ENCODE peak calls at places on chromosomes 13 and 19, in eight cellular contexts. P, R, F, U, T, N, M and C are unnamed samples.

GRCh38 chr13:61563645-61564044 is 148.0 kb upstream of the PCDH20 start:
- DNase-seq in P (no peak), R (no peak), F (no peak), U (no peak), T (no peak), N (no peak), M (no peak), C (no peak)

GRCh38 chr13:99018418-99019180 is 40.7 kb upstream of the DOCK9 start:
- DNase-seq in P (no peak), R (no peak), F (no peak), U (peak; percentile 48), T (no peak), N (peak; percentile 65), M (no peak), C (no peak)

GRCh38 chr13:105817011-105817410 is 718.5 kb downstream of the EFNB2 start:
- DNase-seq in P (no peak), R (no peak), F (no peak), U (no peak), T (no peak), N (no peak), M (no peak), C (no peak)

GRCh38 chr13:91537376-91537775 is 139.0 kb downstream of the GPC5 start:
- DNase-seq in P (no peak), R (no peak), F (no peak), U (no peak), T (no peak), N (no peak), M (no peak), C (no peak)

GRCh38 chr13:50627111-50627510 is 216.4 kb downstream of the DLEU7 start:
- DNase-seq in P (no peak), R (no peak), F (no peak), U (peak; percentile 67), T (no peak), N (no peak), M (no peak), C (no peak)

GRCh38 chr13:76992548-76993001 is 694 bp downstream of the CLN5 start:
- DNase-seq in P (no peak), R (peak; percentile 16), F (peak; percentile 14), U (peak; percentile 17), T (no peak), N (peak; percentile 26), M (peak; percentile 17), C (no peak)

GRCh38 chr13:73140804-73141203 is 82.0 kb downstream of the KLF5 start:
- DNase-seq in P (no peak), R (no peak), F (no peak), U (no peak), T (no peak), N (no peak), M (no peak), C (no peak)

GRCh38 chr13:98482476-98483444 is 94.1 kb downstream of the STK24 start:
- DNase-seq in P (no peak), R (peak; percentile 76), F (no peak), U (peak; percentile 79), T (no peak), N (peak; percentile 79), M (no peak), C (no peak)

GRCh38 chr13:45055902-45056648 is 64.2 kb upstream of the GTF2F2 start:
- DNase-seq in P (no peak), R (peak; percentile 14), F (no peak), U (peak; percentile 71), T (no peak), N (peak; percentile 90), M (no peak), C (no peak)

GRCh38 chr13:73772449-73773186 is 361.6 kb downstream of the KLF12 start:
- DNase-seq in P (no peak), R (no peak), F (no peak), U (no peak), T (no peak), N (no peak), M (no peak), C (no peak)

GRCh38 chr19:58330458-58330857 is 3.7 kb downstream of the ZSCAN22 start:
- DNase-seq in P (peak; percentile 69), R (no peak), F (no peak), U (peak; percentile 68), T (no peak), N (peak; percentile 88), M (no peak), C (no peak)

GRCh38 chr19:45470147-45471081 is 2.6 kb downstream of the FOSB start:
- DNase-seq in P (no peak), R (no peak), F (no peak), U (peak; percentile 61), T (no peak), N (peak; percentile 79), M (peak; percentile 71), C (no peak)

GRCh38 chr19:41821003-41821735 is 23.3 kb downstream of the LYPD4 start:
- DNase-seq in P (no peak), R (no peak), F (no peak), U (peak; percentile 40), T (peak; percentile 14), N (peak; percentile 29), M (peak; percentile 82), C (peak; percentile 79)

GRCh38 chr13:109699628-109700071 is 86.7 kb downstream of the IRS2 start:
- DNase-seq in P (no peak), R (no peak), F (no peak), U (no peak), T (no peak), N (no peak), M (no peak), C (no peak)

GRCh38 chr19:49070416-49070815 is 2.1 kb downstream of the KCNA7 start:
- DNase-seq in P (no peak), R (no peak), F (no peak), U (no peak), T (no peak), N (no peak), M (no peak), C (no peak)

GRCh38 chr13:74024856-74025255 is 109.3 kb downstream of the KLF12 start:
- DNase-seq in P (no peak), R (no peak), F (no peak), U (no peak), T (no peak), N (no peak), M (no peak), C (no peak)

GRCh38 chr13:35888327-35888940 is 242.7 kb downstream of the DCLK1 start:
- DNase-seq in P (no peak), R (no peak), F (no peak), U (peak; percentile 30), T (no peak), N (peak; percentile 59), M (no peak), C (no peak)

GRCh38 chr13:43786766-43787517 is at the start of gene ENOX1:
- DNase-seq in P (peak; percentile 79), R (peak; percentile 67), F (no peak), U (peak; percentile 84), T (peak; percentile 56), N (peak; percentile 73), M (peak; percentile 54), C (peak; percentile 53)

GRCh38 chr19:43504426-43505185 is at the start of gene PHLDB3:
- DNase-seq in P (no peak), R (peak; percentile 29), F (peak; percentile 44), U (peak; percentile 26), T (no peak), N (no peak), M (no peak), C (no peak)

GRCh38 chr13:39259371-39259770 is 221.1 kb downstream of the NHLRC3 start:
- DNase-seq in P (no peak), R (no peak), F (no peak), U (no peak), T (no peak), N (no peak), M (no peak), C (no peak)

GRCh38 chr19:14480695-14481069 is 5.5 kb upstream of the PTGER1 start:
- DNase-seq in P (no peak), R (no peak), F (no peak), U (no peak), T (no peak), N (peak; percentile 46), M (no peak), C (no peak)

GRCh38 chr19:29761575-29762225 is 46.6 kb upstream of the C19orf12 start:
- DNase-seq in P (no peak), R (no peak), F (no peak), U (no peak), T (no peak), N (no peak), M (no peak), C (no peak)

GRCh38 chr13:57633141-57633949 is 1.8 kb downstream of the PCDH17 start:
- DNase-seq in P (peak; percentile 77), R (peak; percentile 81), F (no peak), U (peak; percentile 10), T (peak; percentile 56), N (no peak), M (no peak), C (no peak)

GRCh38 chr13:107271226-107271625 is 703.3 kb upstream of the ARGLU1 start:
- DNase-seq in P (peak; percentile 0), R (peak; percentile 8), F (no peak), U (peak; percentile 79), T (peak; percentile 5), N (peak; percentile 26), M (no peak), C (peak; percentile 0)

GRCh38 chr13:113448885-113449692 is 4.2 kb downstream of the ADPRHL1 start:
- DNase-seq in P (no peak), R (peak; percentile 28), F (peak; percentile 69), U (no peak), T (no peak), N (peak; percentile 93), M (peak; percentile 96), C (peak; percentile 86)

GRCh38 chr13:67557642-67558241 is 327.6 kb upstream of the PCDH9 start:
- DNase-seq in P (no peak), R (no peak), F (no peak), U (no peak), T (no peak), N (no peak), M (no peak), C (no peak)

GRCh38 chr13:41384749-41385503 is 72.4 kb upstream of the RGCC start:
- DNase-seq in P (no peak), R (no peak), F (no peak), U (peak; percentile 31), T (no peak), N (peak; percentile 33), M (peak; percentile 2), C (no peak)

GRCh38 chr13:45292176-45292575 is 48.8 kb downstream of the TPT1 start:
- DNase-seq in P (no peak), R (no peak), F (no peak), U (no peak), T (no peak), N (no peak), M (no peak), C (no peak)